ENCODE peak calls at places on chromosomes 13 and 19, in seven cellular contexts. L, M, F, Z, P, E and Q are unnamed samples.

GRCh38 chr19:33214621-33215020 is 11.0 kb downstream of the SLC7A10 start:
- DNase-seq in L (no peak), M (no peak), F (no peak), Z (no peak), P (peak; percentile 19), E (no peak), Q (no peak)

GRCh38 chr13:54687173-54687572 is 1658.6 kb downstream of the OLFM4 start:
- DNase-seq in L (no peak), M (no peak), F (no peak), Z (no peak), P (no peak), E (no peak), Q (no peak)

GRCh38 chr19:47113446-47114348 is at the start of gene ZC3H4:
- DNase-seq in L (peak; percentile 55), M (peak; percentile 95), F (peak; percentile 88), Z (peak; percentile 81), P (peak; percentile 86), E (peak; percentile 87), Q (peak; percentile 83)

GRCh38 chr19:11378319-11379189 is 4.1 kb downstream of the SWSAP1 start:
- DNase-seq in L (no peak), M (no peak), F (peak; percentile 63), Z (no peak), P (peak; percentile 86), E (no peak), Q (no peak)

GRCh38 chr13:36089130-36089529 is 42.1 kb downstream of the DCLK1 start:
- DNase-seq in L (no peak), M (no peak), F (no peak), Z (no peak), P (no peak), E (no peak), Q (no peak)

GRCh38 chr19:3575260-3575741 is 2.6 kb downstream of the HMG20B start:
- DNase-seq in L (no peak), M (no peak), F (no peak), Z (no peak), P (no peak), E (no peak), Q (no peak)

GRCh38 chr13:45584816-45585215 is 30.7 kb downstream of the ERICH6B start:
- DNase-seq in L (no peak), M (no peak), F (no peak), Z (no peak), P (no peak), E (no peak), Q (no peak)

GRCh38 chr13:92074658-92075057 is 676.2 kb downstream of the GPC5 start:
- DNase-seq in L (no peak), M (no peak), F (no peak), Z (no peak), P (no peak), E (no peak), Q (no peak)

GRCh38 chr13:23375007-23375971 is 58.2 kb downstream of the SACS start:
- DNase-seq in L (peak; percentile 73), M (peak; percentile 96), F (peak; percentile 89), Z (peak; percentile 87), P (peak; percentile 91), E (peak; percentile 66), Q (peak; percentile 90)
- TF ChIP-seq CTCF in L (peak; percentile 2), M (peak; percentile 58), F (peak; percentile 52), Z (no peak), P (no peak), E (no peak), Q (no peak)

DNA sequence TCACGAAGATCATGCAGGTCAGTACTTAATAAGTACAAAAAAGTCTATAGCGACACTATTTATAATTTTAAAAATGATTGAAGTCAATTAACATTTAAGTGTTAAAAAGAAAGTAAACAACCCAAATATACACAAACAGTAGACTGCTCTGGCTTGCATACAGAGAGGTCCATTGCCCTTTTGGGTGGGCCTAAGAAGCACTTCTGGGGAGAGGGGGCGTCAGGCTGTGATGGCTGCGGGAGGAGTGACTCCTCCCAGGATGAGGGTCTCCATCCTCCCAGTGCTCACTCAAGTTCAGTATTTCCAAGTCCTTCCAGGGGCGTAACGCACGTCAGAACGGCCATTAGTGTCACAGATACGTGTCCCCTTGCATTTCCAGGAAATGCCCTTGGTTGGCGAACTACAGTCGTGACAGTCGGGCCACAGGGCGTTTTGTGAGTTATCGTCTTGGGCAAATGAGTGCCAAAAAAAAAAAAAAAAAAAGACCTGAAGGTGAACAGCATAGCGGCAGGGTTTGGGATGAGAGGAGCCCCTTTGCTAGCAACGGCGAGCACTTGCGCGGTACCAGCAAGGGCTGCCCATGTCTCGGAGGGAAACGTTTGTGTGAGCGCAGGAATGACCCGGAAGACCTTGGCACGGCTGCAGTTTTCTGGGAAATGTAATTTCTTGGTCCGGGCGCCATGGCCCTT is at the start of gene SCGB2B2:
- DNase-seq in L (no peak), M (no peak), F (no peak), Z (no peak), P (no peak), E (peak; percentile 9), Q (no peak)
- TF ChIP-seq CTCF in L (peak; percentile 20), M (peak; percentile 56), F (peak; percentile 31), Z (no peak), P (no peak), E (peak; percentile 8), Q (no peak)

DNA sequence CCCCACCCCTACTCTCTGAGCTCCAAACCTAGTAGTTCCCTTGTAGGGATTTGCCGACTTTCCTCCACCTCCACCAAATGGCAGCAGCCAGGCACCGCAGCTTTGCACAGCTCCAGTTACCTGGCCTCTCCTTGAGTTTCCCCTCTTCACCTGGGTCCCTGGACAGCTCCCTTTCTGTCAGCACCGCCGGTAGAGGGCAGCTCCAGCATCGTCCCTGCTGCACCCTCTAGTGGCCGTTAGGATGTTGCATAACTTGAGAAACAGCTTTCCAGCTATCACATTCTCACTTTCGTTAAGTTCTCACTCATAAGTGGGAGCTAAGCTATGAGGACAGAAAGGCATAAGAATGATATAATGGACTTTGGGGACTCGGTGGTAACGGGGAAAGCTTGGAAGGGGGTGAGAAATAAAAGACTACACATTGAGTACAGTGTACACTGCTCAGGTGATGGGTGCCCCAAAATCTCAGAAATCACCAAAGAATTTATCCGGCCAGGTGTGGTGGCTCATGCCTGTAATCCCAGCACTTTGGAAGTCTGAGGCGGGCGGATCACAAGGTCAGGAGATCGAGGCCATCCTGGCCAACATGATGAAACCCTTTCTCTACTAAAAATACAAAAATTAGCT is 60.4 kb upstream of the OLFM4 start:
- DNase-seq in L (no peak), M (peak; percentile 78), F (peak; percentile 80), Z (peak; percentile 12), P (peak; percentile 26), E (peak; percentile 2), Q (peak; percentile 12)
- TF ChIP-seq CTCF in L (peak; percentile 99), M (peak; percentile 98), F (peak; percentile 99), Z (peak; percentile 94), P (peak; percentile 87), E (peak; percentile 76), Q (peak; percentile 99)

GRCh38 chr19:52734340-52734892 is 428 bp downstream of the ZNF611 start:
- DNase-seq in L (no peak), M (no peak), F (no peak), Z (no peak), P (peak; percentile 22), E (no peak), Q (no peak)

GRCh38 chr19:52735734-52736133 is 890 bp upstream of the ZNF611 start:
- DNase-seq in L (no peak), M (no peak), F (peak; percentile 36), Z (no peak), P (peak; percentile 72), E (no peak), Q (no peak)

GRCh38 chr19:52739576-52739975 is 4.7 kb upstream of the ZNF611 start:
- DNase-seq in L (no peak), M (no peak), F (no peak), Z (no peak), P (no peak), E (no peak), Q (no peak)

GRCh38 chr19:52734893-52735661 is at the start of gene ZNF611:
- DNase-seq in L (peak; percentile 58), M (peak; percentile 99), F (peak; percentile 99), Z (peak; percentile 83), P (peak; percentile 90), E (peak; percentile 57), Q (peak; percentile 84)
- TF ChIP-seq CTCF in L (peak; percentile 70), M (peak; percentile 82), F (peak; percentile 67), Z (peak; percentile 58), P (peak; percentile 54), E (peak; percentile 68), Q (peak; percentile 63)

GRCh38 chr19:2543463-2544442 is 67.8 kb downstream of the GADD45B start:
- DNase-seq in L (peak; percentile 91), M (peak; percentile 88), F (peak; percentile 73), Z (peak; percentile 96), P (peak; percentile 99), E (peak; percentile 90), Q (peak; percentile 94)
- TF ChIP-seq CTCF in L (peak; percentile 52), M (no peak), F (no peak), Z (peak; percentile 30), P (peak; percentile 44), E (peak; percentile 22), Q (peak; percentile 52)

GRCh38 chr19:4906963-4907362 is 2.3 kb upstream of the UHRF1 start:
- DNase-seq in L (no peak), M (no peak), F (no peak), Z (no peak), P (no peak), E (no peak), Q (no peak)
- TF ChIP-seq CTCF in L (no peak), M (no peak), F (no peak), Z (no peak), P (no peak), E (no peak), Q (no peak)

DNA sequence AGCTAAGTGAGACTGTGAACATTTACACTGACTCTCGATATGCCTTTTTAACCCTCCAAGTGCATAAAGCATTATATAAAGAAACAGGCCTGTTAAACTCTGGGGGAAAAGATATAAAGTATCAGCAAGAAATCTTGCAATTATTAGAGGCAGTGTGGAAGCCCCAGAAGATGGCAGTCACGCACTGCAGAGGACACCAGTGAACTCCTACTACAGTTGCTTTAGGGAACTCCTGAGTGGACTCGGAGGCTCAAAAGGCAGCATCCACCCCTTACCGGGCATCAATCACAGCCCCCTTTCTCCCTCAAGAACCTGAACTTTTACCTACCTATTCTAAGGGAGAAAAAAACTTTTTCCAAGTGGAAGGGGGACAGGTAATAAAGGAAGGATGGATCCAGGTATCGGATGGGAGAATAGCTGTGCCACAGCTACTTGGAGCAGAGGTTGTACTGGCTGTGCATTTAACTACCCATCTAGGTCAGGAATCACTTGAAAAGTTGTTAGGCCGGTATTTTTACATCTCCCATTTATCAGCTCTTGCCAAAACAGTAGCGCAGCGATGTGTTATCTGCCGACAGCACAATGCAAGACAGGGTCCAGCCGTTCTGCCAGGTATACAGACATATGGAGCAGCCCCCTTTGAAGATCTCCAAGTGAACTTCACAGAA is 80.1 kb downstream of the ZNF486 start:
- DNase-seq in L (no peak), M (no peak), F (peak; percentile 29), Z (no peak), P (peak; percentile 1), E (no peak), Q (no peak)
- TF ChIP-seq CTCF in L (peak; percentile 29), M (peak; percentile 70), F (peak; percentile 74), Z (no peak), P (peak; percentile 34), E (no peak), Q (peak; percentile 7)